ENCODE peak calls at places on chromosomes 4 and X, in ten cellular contexts. One of them, this sample, is unnamed.

GRCh38 chrX:112967341-112967740 is 126.7 kb upstream of the AMOT start:
- DNase-seq in tibial nerve: no peak
- DNase-seq in CD4-positive, CD25-positive, alpha-beta regulatory T cell: no peak
- DNase-seq in CD4-positive, alpha-beta memory T cell: no peak
- DNase-seq in fibroblast of lung: peak; percentile 78
- DNase-seq in ovary: no peak
- DNase-seq in GM23338: no peak
- DNase-seq in aorta: no peak
- DNase-seq in transverse colon: no peak
- DNase-seq in naive thymus-derived CD4-positive, alpha-beta T cell: no peak
- DNase-seq in this sample: no peak

GRCh38 chr4:8643441-8643840 is 50.9 kb downstream of the CPZ start:
- DNase-seq in tibial nerve: no peak
- DNase-seq in CD4-positive, CD25-positive, alpha-beta regulatory T cell: no peak
- DNase-seq in CD4-positive, alpha-beta memory T cell: no peak
- DNase-seq in fibroblast of lung: no peak
- DNase-seq in ovary: no peak
- DNase-seq in GM23338: no peak
- DNase-seq in aorta: no peak
- DNase-seq in transverse colon: no peak
- DNase-seq in naive thymus-derived CD4-positive, alpha-beta T cell: no peak
- DNase-seq in this sample: no peak

GRCh38 chr4:15920723-15921591 is 17.6 kb downstream of the FGFBP1 start:
- DNase-seq in tibial nerve: peak; percentile 20
- DNase-seq in CD4-positive, CD25-positive, alpha-beta regulatory T cell: no peak
- DNase-seq in CD4-positive, alpha-beta memory T cell: no peak
- DNase-seq in fibroblast of lung: peak; percentile 99
- DNase-seq in ovary: peak; percentile 37
- DNase-seq in GM23338: no peak
- DNase-seq in aorta: peak; percentile 91
- DNase-seq in transverse colon: peak; percentile 66
- DNase-seq in naive thymus-derived CD4-positive, alpha-beta T cell: no peak
- DNase-seq in this sample: no peak

GRCh38 chr4:134024251-134024650 is 177.3 kb downstream of the PABPC4L start:
- DNase-seq in tibial nerve: no peak
- DNase-seq in CD4-positive, CD25-positive, alpha-beta regulatory T cell: no peak
- DNase-seq in CD4-positive, alpha-beta memory T cell: no peak
- DNase-seq in fibroblast of lung: peak; percentile 24
- DNase-seq in ovary: no peak
- DNase-seq in GM23338: peak; percentile 57
- DNase-seq in aorta: no peak
- DNase-seq in transverse colon: no peak
- DNase-seq in naive thymus-derived CD4-positive, alpha-beta T cell: no peak
- DNase-seq in this sample: no peak

GRCh38 chrX:57135287-57135686 is 1.9 kb downstream of the SPIN2A start:
- DNase-seq in tibial nerve: no peak
- DNase-seq in CD4-positive, CD25-positive, alpha-beta regulatory T cell: no peak
- DNase-seq in CD4-positive, alpha-beta memory T cell: no peak
- DNase-seq in fibroblast of lung: no peak
- DNase-seq in ovary: no peak
- DNase-seq in GM23338: no peak
- DNase-seq in aorta: no peak
- DNase-seq in transverse colon: no peak
- DNase-seq in naive thymus-derived CD4-positive, alpha-beta T cell: no peak
- DNase-seq in this sample: no peak

GRCh38 chr4:138542191-138542771 is 300.1 kb upstream of the SLC7A11 start:
- DNase-seq in tibial nerve: no peak
- DNase-seq in CD4-positive, CD25-positive, alpha-beta regulatory T cell: no peak
- DNase-seq in CD4-positive, alpha-beta memory T cell: no peak
- DNase-seq in fibroblast of lung: peak; percentile 23
- DNase-seq in ovary: no peak
- DNase-seq in GM23338: no peak
- DNase-seq in aorta: no peak
- DNase-seq in transverse colon: no peak
- DNase-seq in naive thymus-derived CD4-positive, alpha-beta T cell: no peak
- DNase-seq in this sample: no peak

GRCh38 chr4:146302833-146303232 is 88.5 kb downstream of the REELD1 start:
- DNase-seq in tibial nerve: no peak
- DNase-seq in CD4-positive, CD25-positive, alpha-beta regulatory T cell: no peak
- DNase-seq in CD4-positive, alpha-beta memory T cell: no peak
- DNase-seq in fibroblast of lung: no peak
- DNase-seq in ovary: no peak
- DNase-seq in GM23338: no peak
- DNase-seq in aorta: no peak
- DNase-seq in transverse colon: no peak
- DNase-seq in naive thymus-derived CD4-positive, alpha-beta T cell: no peak
- DNase-seq in this sample: no peak

GRCh38 chrX:41337140-41337539 is 3.2 kb downstream of the DDX3X start:
- DNase-seq in tibial nerve: no peak
- DNase-seq in CD4-positive, CD25-positive, alpha-beta regulatory T cell: no peak
- DNase-seq in CD4-positive, alpha-beta memory T cell: no peak
- DNase-seq in fibroblast of lung: no peak
- DNase-seq in ovary: no peak
- DNase-seq in GM23338: no peak
- DNase-seq in aorta: no peak
- DNase-seq in transverse colon: no peak
- DNase-seq in naive thymus-derived CD4-positive, alpha-beta T cell: no peak
- DNase-seq in this sample: no peak

GRCh38 chr4:54971474-54971950 is 153.9 kb downstream of the KDR start:
- DNase-seq in tibial nerve: no peak
- DNase-seq in CD4-positive, CD25-positive, alpha-beta regulatory T cell: no peak
- DNase-seq in CD4-positive, alpha-beta memory T cell: no peak
- DNase-seq in fibroblast of lung: peak; percentile 37
- DNase-seq in ovary: no peak
- DNase-seq in GM23338: peak; percentile 82
- DNase-seq in aorta: no peak
- DNase-seq in transverse colon: no peak
- DNase-seq in naive thymus-derived CD4-positive, alpha-beta T cell: peak; percentile 24
- DNase-seq in this sample: no peak

GRCh38 chr4:142550955-142551354 is 295.1 kb downstream of the INPP4B start:
- DNase-seq in tibial nerve: no peak
- DNase-seq in CD4-positive, CD25-positive, alpha-beta regulatory T cell: no peak
- DNase-seq in CD4-positive, alpha-beta memory T cell: no peak
- DNase-seq in fibroblast of lung: peak; percentile 34
- DNase-seq in ovary: no peak
- DNase-seq in GM23338: no peak
- DNase-seq in aorta: no peak
- DNase-seq in transverse colon: peak; percentile 22
- DNase-seq in naive thymus-derived CD4-positive, alpha-beta T cell: no peak
- DNase-seq in this sample: no peak

GRCh38 chrX:80648023-80648422 is 161.7 kb downstream of the BRWD3 start:
- DNase-seq in tibial nerve: no peak
- DNase-seq in CD4-positive, CD25-positive, alpha-beta regulatory T cell: no peak
- DNase-seq in CD4-positive, alpha-beta memory T cell: no peak
- DNase-seq in fibroblast of lung: no peak
- DNase-seq in ovary: no peak
- DNase-seq in GM23338: peak; percentile 2
- DNase-seq in aorta: no peak
- DNase-seq in transverse colon: no peak
- DNase-seq in naive thymus-derived CD4-positive, alpha-beta T cell: no peak
- DNase-seq in this sample: no peak

GRCh38 chrX:69015564-69016218 is 149.6 kb downstream of the PJA1 start:
- DNase-seq in tibial nerve: no peak
- DNase-seq in CD4-positive, CD25-positive, alpha-beta regulatory T cell: no peak
- DNase-seq in CD4-positive, alpha-beta memory T cell: no peak
- DNase-seq in fibroblast of lung: no peak
- DNase-seq in ovary: no peak
- DNase-seq in GM23338: no peak
- DNase-seq in aorta: no peak
- DNase-seq in transverse colon: no peak
- DNase-seq in naive thymus-derived CD4-positive, alpha-beta T cell: no peak
- DNase-seq in this sample: no peak

GRCh38 chr4:1221155-1221870 is 27.6 kb downstream of the CTBP1 start:
- DNase-seq in tibial nerve: no peak
- DNase-seq in CD4-positive, CD25-positive, alpha-beta regulatory T cell: no peak
- DNase-seq in CD4-positive, alpha-beta memory T cell: peak; percentile 30
- DNase-seq in fibroblast of lung: no peak
- DNase-seq in ovary: no peak
- DNase-seq in GM23338: no peak
- DNase-seq in aorta: no peak
- DNase-seq in transverse colon: no peak
- DNase-seq in naive thymus-derived CD4-positive, alpha-beta T cell: no peak
- DNase-seq in this sample: no peak

GRCh38 chrX:40154853-40155616 is 57.3 kb upstream of the BCOR start:
- DNase-seq in tibial nerve: no peak
- DNase-seq in CD4-positive, CD25-positive, alpha-beta regulatory T cell: no peak
- DNase-seq in CD4-positive, alpha-beta memory T cell: peak; percentile 36
- DNase-seq in fibroblast of lung: no peak
- DNase-seq in ovary: peak; percentile 79
- DNase-seq in GM23338: peak; percentile 63
- DNase-seq in aorta: peak; percentile 85
- DNase-seq in transverse colon: peak; percentile 66
- DNase-seq in naive thymus-derived CD4-positive, alpha-beta T cell: no peak
- DNase-seq in this sample: no peak
- H3K27me3 ChIP-seq in tibial nerve: no peaks in the 10 kb centered on the region
- H3K27me3 ChIP-seq in CD4-positive, CD25-positive, alpha-beta regulatory T cell: no peaks in the 10 kb centered on the region
- H3K27me3 ChIP-seq in CD4-positive, alpha-beta memory T cell: no peaks in the 10 kb centered on the region
- H3K27me3 ChIP-seq in fibroblast of lung: peaks cover 3% of the 10 kb centered on the region
- H3K27me3 ChIP-seq in ovary: no peaks in the 10 kb centered on the region
- H3K27me3 ChIP-seq in GM23338: peaks cover 36% of the 10 kb centered on the region
- H3K27me3 ChIP-seq in aorta: no peaks in the 10 kb centered on the region
- H3K27me3 ChIP-seq in transverse colon: no peaks in the 10 kb centered on the region
- H3K27me3 ChIP-seq in naive thymus-derived CD4-positive, alpha-beta T cell: no peaks in the 10 kb centered on the region
- H3K27me3 ChIP-seq in this sample: no peaks in the 10 kb centered on the region

GRCh38 chrX:11241720-11242119 is 51.5 kb upstream of the AMELX start:
- DNase-seq in tibial nerve: no peak
- DNase-seq in CD4-positive, CD25-positive, alpha-beta regulatory T cell: no peak
- DNase-seq in CD4-positive, alpha-beta memory T cell: no peak
- DNase-seq in fibroblast of lung: no peak
- DNase-seq in ovary: no peak
- DNase-seq in GM23338: no peak
- DNase-seq in aorta: no peak
- DNase-seq in transverse colon: no peak
- DNase-seq in naive thymus-derived CD4-positive, alpha-beta T cell: no peak
- DNase-seq in this sample: no peak

GRCh38 chrX:11242704-11243103 is 50.5 kb upstream of the AMELX start:
- DNase-seq in tibial nerve: no peak
- DNase-seq in CD4-positive, CD25-positive, alpha-beta regulatory T cell: no peak
- DNase-seq in CD4-positive, alpha-beta memory T cell: no peak
- DNase-seq in fibroblast of lung: no peak
- DNase-seq in ovary: no peak
- DNase-seq in GM23338: no peak
- DNase-seq in aorta: no peak
- DNase-seq in transverse colon: no peak
- DNase-seq in naive thymus-derived CD4-positive, alpha-beta T cell: no peak
- DNase-seq in this sample: no peak

GRCh38 chrX:11239230-11239629 is 54.0 kb upstream of the AMELX start:
- DNase-seq in tibial nerve: no peak
- DNase-seq in CD4-positive, CD25-positive, alpha-beta regulatory T cell: no peak
- DNase-seq in CD4-positive, alpha-beta memory T cell: no peak
- DNase-seq in fibroblast of lung: peak; percentile 69
- DNase-seq in ovary: no peak
- DNase-seq in GM23338: no peak
- DNase-seq in aorta: no peak
- DNase-seq in transverse colon: no peak
- DNase-seq in naive thymus-derived CD4-positive, alpha-beta T cell: no peak
- DNase-seq in this sample: no peak

GRCh38 chrX:11244641-11245040 is 48.6 kb upstream of the AMELX start:
- DNase-seq in tibial nerve: no peak
- DNase-seq in CD4-positive, CD25-positive, alpha-beta regulatory T cell: no peak
- DNase-seq in CD4-positive, alpha-beta memory T cell: no peak
- DNase-seq in fibroblast of lung: no peak
- DNase-seq in ovary: no peak
- DNase-seq in GM23338: no peak
- DNase-seq in aorta: no peak
- DNase-seq in transverse colon: no peak
- DNase-seq in naive thymus-derived CD4-positive, alpha-beta T cell: no peak
- DNase-seq in this sample: no peak
- H3K27me3 ChIP-seq in tibial nerve: no peaks in the 10 kb centered on the region
- H3K27me3 ChIP-seq in CD4-positive, CD25-positive, alpha-beta regulatory T cell: no peaks in the 10 kb centered on the region
- H3K27me3 ChIP-seq in CD4-positive, alpha-beta memory T cell: no peaks in the 10 kb centered on the region
- H3K27me3 ChIP-seq in fibroblast of lung: no peaks in the 10 kb centered on the region
- H3K27me3 ChIP-seq in ovary: no peaks in the 10 kb centered on the region
- H3K27me3 ChIP-seq in GM23338: no peaks in the 10 kb centered on the region
- H3K27me3 ChIP-seq in aorta: no peaks in the 10 kb centered on the region
- H3K27me3 ChIP-seq in transverse colon: no peaks in the 10 kb centered on the region
- H3K27me3 ChIP-seq in naive thymus-derived CD4-positive, alpha-beta T cell: no peaks in the 10 kb centered on the region
- H3K27me3 ChIP-seq in this sample: no peaks in the 10 kb centered on the region

GRCh38 chr4:105895324-105895608 is at the start of gene NPNT:
- DNase-seq in tibial nerve: no peak
- DNase-seq in CD4-positive, CD25-positive, alpha-beta regulatory T cell: no peak
- DNase-seq in CD4-positive, alpha-beta memory T cell: no peak
- DNase-seq in fibroblast of lung: peak; percentile 4
- DNase-seq in ovary: peak; percentile 33
- DNase-seq in GM23338: peak; percentile 42
- DNase-seq in aorta: no peak
- DNase-seq in transverse colon: peak; percentile 44
- DNase-seq in naive thymus-derived CD4-positive, alpha-beta T cell: no peak
- DNase-seq in this sample: no peak
- H3K27me3 ChIP-seq in tibial nerve: no peaks in the 10 kb centered on the region
- H3K27me3 ChIP-seq in CD4-positive, CD25-positive, alpha-beta regulatory T cell: peaks cover 39% of the 10 kb centered on the region
- H3K27me3 ChIP-seq in CD4-positive, alpha-beta memory T cell: peaks cover 13% of the 10 kb centered on the region
- H3K27me3 ChIP-seq in fibroblast of lung: peaks cover 40% of the 10 kb centered on the region
- H3K27me3 ChIP-seq in ovary: no peaks in the 10 kb centered on the region
- H3K27me3 ChIP-seq in GM23338: peaks cover 59% of the 10 kb centered on the region
- H3K27me3 ChIP-seq in aorta: no peaks in the 10 kb centered on the region
- H3K27me3 ChIP-seq in transverse colon: peaks cover 19% of the 10 kb centered on the region
- H3K27me3 ChIP-seq in naive thymus-derived CD4-positive, alpha-beta T cell: no peaks in the 10 kb centered on the region
- H3K27me3 ChIP-seq in this sample: peaks cover 8% of the 10 kb centered on the region

GRCh38 chr4:187304131-187304530 is 580.5 kb upstream of the FAT1 start:
- DNase-seq in tibial nerve: no peak
- DNase-seq in CD4-positive, CD25-positive, alpha-beta regulatory T cell: no peak
- DNase-seq in CD4-positive, alpha-beta memory T cell: no peak
- DNase-seq in fibroblast of lung: no peak
- DNase-seq in ovary: no peak
- DNase-seq in GM23338: peak; percentile 11
- DNase-seq in aorta: no peak
- DNase-seq in transverse colon: no peak
- DNase-seq in naive thymus-derived CD4-positive, alpha-beta T cell: no peak
- DNase-seq in this sample: no peak

GRCh38 chr4:187307131-187307530 is 583.5 kb upstream of the FAT1 start:
- DNase-seq in tibial nerve: no peak
- DNase-seq in CD4-positive, CD25-positive, alpha-beta regulatory T cell: no peak
- DNase-seq in CD4-positive, alpha-beta memory T cell: no peak
- DNase-seq in fibroblast of lung: peak; percentile 16
- DNase-seq in ovary: no peak
- DNase-seq in GM23338: no peak
- DNase-seq in aorta: no peak
- DNase-seq in transverse colon: no peak
- DNase-seq in naive thymus-derived CD4-positive, alpha-beta T cell: no peak
- DNase-seq in this sample: no peak

GRCh38 chr4:187312299-187312698 is 588.6 kb upstream of the FAT1 start:
- DNase-seq in tibial nerve: no peak
- DNase-seq in CD4-positive, CD25-positive, alpha-beta regulatory T cell: no peak
- DNase-seq in CD4-positive, alpha-beta memory T cell: no peak
- DNase-seq in fibroblast of lung: no peak
- DNase-seq in ovary: no peak
- DNase-seq in GM23338: no peak
- DNase-seq in aorta: no peak
- DNase-seq in transverse colon: no peak
- DNase-seq in naive thymus-derived CD4-positive, alpha-beta T cell: no peak
- DNase-seq in this sample: no peak

DNA sequence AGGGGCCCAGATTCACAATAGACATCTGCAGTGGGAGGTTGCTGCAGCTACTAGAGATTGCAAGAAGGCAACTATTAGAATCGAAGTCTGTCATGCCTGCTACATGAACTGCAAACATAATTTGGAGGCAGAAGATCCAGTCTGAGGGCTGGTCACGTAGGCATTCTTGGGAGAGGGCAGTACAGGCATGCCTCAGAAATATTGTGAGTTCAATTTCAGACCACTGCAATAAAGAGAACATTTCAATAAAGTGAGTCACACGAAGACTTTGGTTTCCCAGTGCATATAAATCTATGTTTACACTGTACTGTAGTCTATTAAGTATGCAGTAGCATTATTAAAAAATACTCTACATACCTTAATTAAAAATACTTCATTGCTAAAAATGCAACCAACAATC is 585.8 kb upstream of the FAT1 start:
- DNase-seq in tibial nerve: no peak
- DNase-seq in CD4-positive, CD25-positive, alpha-beta regulatory T cell: no peak
- DNase-seq in CD4-positive, alpha-beta memory T cell: no peak
- DNase-seq in fibroblast of lung: peak; percentile 70
- DNase-seq in ovary: no peak
- DNase-seq in GM23338: no peak
- DNase-seq in aorta: no peak
- DNase-seq in transverse colon: no peak
- DNase-seq in naive thymus-derived CD4-positive, alpha-beta T cell: no peak
- DNase-seq in this sample: no peak
- H3K27me3 ChIP-seq in tibial nerve: no peaks in the 10 kb centered on the region
- H3K27me3 ChIP-seq in CD4-positive, CD25-positive, alpha-beta regulatory T cell: no peaks in the 10 kb centered on the region
- H3K27me3 ChIP-seq in CD4-positive, alpha-beta memory T cell: no peaks in the 10 kb centered on the region
- H3K27me3 ChIP-seq in fibroblast of lung: no peaks in the 10 kb centered on the region
- H3K27me3 ChIP-seq in ovary: no peaks in the 10 kb centered on the region
- H3K27me3 ChIP-seq in GM23338: no peaks in the 10 kb centered on the region
- H3K27me3 ChIP-seq in aorta: no peaks in the 10 kb centered on the region
- H3K27me3 ChIP-seq in transverse colon: no peaks in the 10 kb centered on the region
- H3K27me3 ChIP-seq in naive thymus-derived CD4-positive, alpha-beta T cell: no peaks in the 10 kb centered on the region
- H3K27me3 ChIP-seq in this sample: no peaks in the 10 kb centered on the region